ENCODE peak calls at places on chromosomes 5 and 9, in ten cellular contexts. A is NCI-H748 treated with DMSO at 0.1 percent for 48 hours; B is M059J; Q is stimulated activated CD4-positive, alpha-beta T cell treated with anti-CD3 and anti-CD28 coated beads, Interleukin-2, amount 100 ng/mL, for 24 hours; H is H4; E is HFFc6; V is mesothelial cell of epicardium; C is T follicular helper cell; Y is effector memory CD8-positive, alpha-beta T cell; X is cardiac fibroblast. G is an unnamed sample.

GRCh38 chr5:150266807-150267408 is 22.7 kb downstream of the CAMK2A start:
- DNase-seq in A (no peak), B (no peak), Q (no peak), H (no peak), E (no peak), V (no peak), C (no peak), Y (no peak), X (no peak), G (no peak)

GRCh38 chr9:20208951-20209350 is 413.3 kb downstream of the MLLT3 start:
- DNase-seq in A (no peak), B (no peak), Q (no peak), H (no peak), E (no peak), V (no peak), C (no peak), Y (no peak), X (no peak), G (no peak)

GRCh38 chr5:61614606-61615005 is 282.5 kb downstream of the ZSWIM6 start:
- DNase-seq in A (no peak), B (peak; percentile 86), Q (no peak), H (no peak), E (peak; percentile 11), V (no peak), C (no peak), Y (no peak), X (no peak), G (no peak)

GRCh38 chr9:93774331-93775102 is 180.6 kb downstream of the BARX1 start:
- DNase-seq in A (no peak), B (no peak), Q (no peak), H (no peak), E (no peak), V (no peak), C (no peak), Y (no peak), X (no peak), G (no peak)

GRCh38 chr5:38780950-38781349 is 64.9 kb upstream of the OSMR start:
- DNase-seq in A (no peak), B (peak; percentile 81), Q (no peak), H (peak; percentile 64), E (peak; percentile 27), V (no peak), C (no peak), Y (no peak), X (peak; percentile 95), G (no peak)

GRCh38 chr9:14779566-14780022 is 57.1 kb upstream of the CER1 start:
- DNase-seq in A (no peak), B (peak; percentile 5), Q (no peak), H (peak; percentile 23), E (no peak), V (no peak), C (no peak), Y (no peak), X (no peak), G (no peak)

GRCh38 chr5:55650391-55650790 is 61.7 kb downstream of the SLC38A9 start:
- DNase-seq in A (no peak), B (peak; percentile 72), Q (no peak), H (peak; percentile 54), E (peak; percentile 32), V (no peak), C (no peak), Y (no peak), X (peak; percentile 77), G (no peak)

GRCh38 chr5:135013445-135013844 is 20.6 kb downstream of the PITX1 start:
- DNase-seq in A (no peak), B (no peak), Q (no peak), H (no peak), E (no peak), V (peak; percentile 19), C (no peak), Y (no peak), X (no peak), G (no peak)

GRCh38 chr5:3394877-3395599 is 200.6 kb upstream of the IRX1 start:
- DNase-seq in A (no peak), B (no peak), Q (no peak), H (no peak), E (no peak), V (no peak), C (no peak), Y (no peak), X (no peak), G (no peak)

GRCh38 chr5:119273391-119273839 is 82.4 kb upstream of the TNFAIP8 start:
- DNase-seq in A (no peak), B (no peak), Q (no peak), H (no peak), E (no peak), V (no peak), C (no peak), Y (no peak), X (no peak), G (no peak)

GRCh38 chr9:104802110-104802509 is 38.2 kb downstream of the NIPSNAP3B start:
- DNase-seq in A (no peak), B (no peak), Q (no peak), H (no peak), E (no peak), V (no peak), C (no peak), Y (no peak), X (no peak), G (no peak)

GRCh38 chr5:39506216-39506615 is 81.4 kb upstream of the DAB2 start:
- DNase-seq in A (no peak), B (no peak), Q (no peak), H (no peak), E (no peak), V (no peak), C (no peak), Y (no peak), X (no peak), G (no peak)

GRCh38 chr9:11558043-11558442 is 945.2 kb upstream of the PTPRD start:
- DNase-seq in A (no peak), B (no peak), Q (no peak), H (no peak), E (no peak), V (no peak), C (no peak), Y (no peak), X (no peak), G (no peak)

GRCh38 chr9:76082062-76082461 is 191.6 kb downstream of the PCSK5 start:
- DNase-seq in A (no peak), B (no peak), Q (no peak), H (no peak), E (no peak), V (no peak), C (no peak), Y (no peak), X (no peak), G (no peak)

GRCh38 chr5:95712347-95712958 is 18.7 kb upstream of the RHOBTB3 start:
- DNase-seq in A (no peak), B (peak; percentile 100), Q (peak; percentile 54), H (peak; percentile 90), E (peak; percentile 82), V (no peak), C (no peak), Y (no peak), X (peak; percentile 65), G (no peak)

GRCh38 chr5:11128021-11128420 is 367.0 kb upstream of the DAP start:
- DNase-seq in A (no peak), B (no peak), Q (no peak), H (no peak), E (no peak), V (no peak), C (no peak), Y (no peak), X (no peak), G (no peak)

GRCh38 chr5:171420429-171421231 is 1.2 kb downstream of the FGF18 start:
- DNase-seq in A (no peak), B (peak; percentile 52), Q (no peak), H (no peak), E (peak; percentile 74), V (peak; percentile 74), C (no peak), Y (no peak), X (peak; percentile 90), G (no peak)

GRCh38 chr9:123940721-123941534 is 11.0 kb upstream of the DENND1A start:
- DNase-seq in A (no peak), B (no peak), Q (no peak), H (no peak), E (no peak), V (no peak), C (no peak), Y (no peak), X (no peak), G (no peak)

GRCh38 chr9:97703437-97704326 is 6.5 kb upstream of the XPA start:
- DNase-seq in A (no peak), B (peak; percentile 93), Q (peak; percentile 22), H (peak; percentile 68), E (peak; percentile 85), V (no peak), C (no peak), Y (no peak), X (peak; percentile 87), G (no peak)

GRCh38 chr9:38232895-38233294 is 159.6 kb upstream of the ALDH1B1 start:
- DNase-seq in A (no peak), B (no peak), Q (no peak), H (no peak), E (no peak), V (no peak), C (no peak), Y (no peak), X (no peak), G (no peak)

GRCh38 chr5:106481375-106481774 is 1189.4 kb downstream of the EFNA5 start:
- DNase-seq in A (no peak), B (peak; percentile 11), Q (no peak), H (no peak), E (no peak), V (no peak), C (no peak), Y (no peak), X (no peak), G (no peak)

GRCh38 chr9:135179976-135180375 is 92.5 kb downstream of the OLFM1 start:
- DNase-seq in A (no peak), B (no peak), Q (no peak), H (no peak), E (no peak), V (no peak), C (no peak), Y (no peak), X (no peak), G (no peak)

GRCh38 chr9:123544007-123544827 is 188.2 kb downstream of the CRB2 start:
- DNase-seq in A (peak; percentile 34), B (peak; percentile 33), Q (no peak), H (no peak), E (peak; percentile 10), V (no peak), C (no peak), Y (no peak), X (peak; percentile 65), G (no peak)

GRCh38 chr9:91611582-91611981 is 187.9 kb upstream of the NFIL3 start:
- DNase-seq in A (no peak), B (peak; percentile 23), Q (no peak), H (no peak), E (no peak), V (no peak), C (no peak), Y (no peak), X (no peak), G (no peak)

GRCh38 chr5:157308826-157309465 is 43.0 kb downstream of the CYFIP2 start:
- DNase-seq in A (no peak), B (no peak), Q (no peak), H (no peak), E (peak; percentile 11), V (no peak), C (no peak), Y (no peak), X (peak; percentile 28), G (peak; percentile 15)

GRCh38 chr5:176416965-176417364 is 626 bp upstream of the CLTB start:
- DNase-seq in A (no peak), B (no peak), Q (no peak), H (peak; percentile 9), E (no peak), V (no peak), C (no peak), Y (no peak), X (no peak), G (no peak)

GRCh38 chr5:26486631-26487030 is 551.8 kb downstream of the CDH9 start:
- DNase-seq in A (no peak), B (no peak), Q (no peak), H (no peak), E (no peak), V (no peak), C (no peak), Y (no peak), X (no peak), G (no peak)

G was measured in stimulated activated naive B cell treated with anti-CD40 and anti-IgM and Interleukin-4, amounts not matched to agents 10 μg/mL and 1 μg/mL and 100 μg/mL, for 72 hours.